ENCODE peak calls at places on chromosomes 16 and 17, in ten cellular contexts. D is CD4-positive, alpha-beta memory T cell; E is dorsolateral prefrontal cortex; U is AG09309; L is hepatic stellate cell; T is NT2/D1; F is AG04450; I is germinal center; O is GM10248; C is neural crest cell. V is an unnamed sample.

GRCh38 chr17:58189436-58190146 is 2.9 kb upstream of the EPX start:
- DNase-seq in D (no peak), E (no peak), U (peak), L (peak), T (no peak), F (peak), I (no peak), O (no peak), C (no peak), V (peak)

GRCh38 chr17:61689610-61690180 is 98.7 kb upstream of the NACA2 start:
- DNase-seq in D (no peak), E (no peak), U (no peak), L (no peak), T (no peak), F (no peak), I (no peak), O (no peak), C (no peak), V (no peak)

GRCh38 chr16:82730901-82731300 is 104.1 kb downstream of the CDH13 start:
- DNase-seq in D (no peak), E (no peak), U (no peak), L (no peak), T (no peak), F (no peak), I (no peak), O (no peak), C (no peak), V (no peak)

GRCh38 chr17:76523084-76524037 is 14.1 kb downstream of the CYGB start:
- DNase-seq in D (peak), E (peak), U (no peak), L (no peak), T (no peak), F (no peak), I (peak), O (peak), C (peak), V (peak)

GRCh38 chr16:24538756-24539294 is 541 bp upstream of the RBBP6 start:
- DNase-seq in D (no peak), E (no peak), U (no peak), L (peak), T (no peak), F (no peak), I (no peak), O (no peak), C (no peak), V (no peak)

GRCh38 chr17:74921045-74921681 is 1.9 kb downstream of the USH1G start:
- DNase-seq in D (no peak), E (no peak), U (no peak), L (no peak), T (no peak), F (no peak), I (no peak), O (no peak), C (no peak), V (no peak)

GRCh38 chr16:719815-720506 is 985 bp upstream of the ANTKMT start:
- DNase-seq in D (no peak), E (no peak), U (no peak), L (no peak), T (no peak), F (no peak), I (peak), O (no peak), C (no peak), V (no peak)

GRCh38 chr17:69762359-69762758 is 312.7 kb upstream of the KCNJ16 start:
- DNase-seq in D (no peak), E (no peak), U (no peak), L (no peak), T (no peak), F (no peak), I (no peak), O (no peak), C (no peak), V (no peak)

GRCh38 chr16:12358898-12359297 is 382.4 kb downstream of the SNX29 start:
- DNase-seq in D (no peak), E (no peak), U (no peak), L (no peak), T (no peak), F (no peak), I (no peak), O (no peak), C (no peak), V (no peak)

GRCh38 chr17:58096892-58097291 is 13.7 kb downstream of the DYNLL2 start:
- DNase-seq in D (no peak), E (no peak), U (no peak), L (no peak), T (no peak), F (no peak), I (no peak), O (no peak), C (no peak), V (no peak)

GRCh38 chr17:43442711-43443110 is 41.1 kb upstream of the DHX8 start:
- DNase-seq in D (no peak), E (no peak), U (peak), L (no peak), T (no peak), F (no peak), I (no peak), O (no peak), C (no peak), V (no peak)

GRCh38 chr17:47638903-47639302 is 10.8 kb upstream of the KPNB1 start:
- DNase-seq in D (no peak), E (no peak), U (no peak), L (no peak), T (no peak), F (no peak), I (no peak), O (no peak), C (no peak), V (no peak)

GRCh38 chr16:83940157-83940556 is 12.9 kb upstream of the OSGIN1 start:
- DNase-seq in D (no peak), E (no peak), U (no peak), L (no peak), T (no peak), F (no peak), I (no peak), O (no peak), C (no peak), V (no peak)

GRCh38 chr17:35745246-35745645 is 7.8 kb downstream of the GAS2L2 start:
- DNase-seq in D (no peak), E (no peak), U (no peak), L (no peak), T (no peak), F (no peak), I (no peak), O (no peak), C (no peak), V (no peak)